ENCODE peak calls at places on chromosomes 4 and X, in nine cellular contexts. G, H, Z, Y, D, T, X, I and O are unnamed samples.

GRCh38 chr4:126851391-126851790 is 781.4 kb upstream of the INTU start:
- DNase-seq in G (no peak), H (no peak), Z (no peak), Y (no peak), D (no peak), T (no peak), X (no peak), I (no peak), O (no peak)

GRCh38 chr4:127997534-127998388 is 32.6 kb downstream of the ABHD18 start:
- DNase-seq in G (no peak), H (no peak), Z (peak), Y (no peak), D (no peak), T (no peak), X (peak), I (no peak), O (no peak)

GRCh38 chrX:25156323-25156722 is 140.6 kb upstream of the ARX start:
- DNase-seq in G (no peak), H (no peak), Z (no peak), Y (no peak), D (no peak), T (no peak), X (no peak), I (no peak), O (no peak)

GRCh38 chr4:133483600-133484246 is 334.6 kb downstream of the PCDH10 start:
- DNase-seq in G (no peak), H (no peak), Z (peak), Y (peak), D (no peak), T (no peak), X (peak), I (no peak), O (no peak)

GRCh38 chrX:22652596-22652995 is 347.2 kb upstream of the DDX53 start:
- DNase-seq in G (no peak), H (no peak), Z (peak), Y (no peak), D (no peak), T (peak), X (peak), I (no peak), O (no peak)

GRCh38 chr4:94995684-94996394 is 238.1 kb downstream of the BMPR1B start:
- DNase-seq in G (no peak), H (no peak), Z (peak), Y (no peak), D (no peak), T (no peak), X (peak), I (no peak), O (no peak)

GRCh38 chr4:181950372-181951127 is 292.7 kb upstream of the TENM3 start:
- DNase-seq in G (no peak), H (no peak), Z (no peak), Y (no peak), D (no peak), T (no peak), X (no peak), I (no peak), O (no peak)

GRCh38 chr4:129455462-129455861 is 359.5 kb downstream of the C4orf33 start:
- DNase-seq in G (no peak), H (no peak), Z (no peak), Y (no peak), D (no peak), T (no peak), X (no peak), I (no peak), O (no peak)

GRCh38 chr4:184583738-184584502 is 65.3 kb downstream of the CASP3 start:
- DNase-seq in G (no peak), H (no peak), Z (no peak), Y (no peak), D (no peak), T (no peak), X (no peak), I (no peak), O (no peak)

GRCh38 chr4:16443504-16444088 is 217.3 kb upstream of the TAPT1 start:
- DNase-seq in G (no peak), H (no peak), Z (peak), Y (peak), D (no peak), T (no peak), X (peak), I (no peak), O (no peak)

GRCh38 chr4:78337621-78338020 is 213.9 kb upstream of the ANXA3 start:
- DNase-seq in G (no peak), H (no peak), Z (no peak), Y (no peak), D (no peak), T (no peak), X (no peak), I (no peak), O (no peak)

GRCh38 chr4:20248155-20248558 is 3.5 kb upstream of the SLIT2 start:
- DNase-seq in G (no peak), H (no peak), Z (peak), Y (peak), D (no peak), T (no peak), X (peak), I (no peak), O (no peak)

GRCh38 chr4:128986019-128986418 is 107.3 kb downstream of the SCLT1 start:
- DNase-seq in G (no peak), H (no peak), Z (no peak), Y (no peak), D (no peak), T (no peak), X (no peak), I (no peak), O (no peak)

GRCh38 chr4:150656882-150657281 is 74.9 kb downstream of the MAB21L2 start:
- DNase-seq in G (no peak), H (no peak), Z (no peak), Y (no peak), D (no peak), T (no peak), X (no peak), I (no peak), O (no peak)

GRCh38 chrX:15973299-15973698 is 118.7 kb upstream of the AP1S2 start:
- DNase-seq in G (no peak), H (no peak), Z (peak), Y (peak), D (no peak), T (no peak), X (no peak), I (no peak), O (no peak)

GRCh38 chr4:105520819-105521790 is 31.3 kb upstream of the ARHGEF38 start:
- DNase-seq in G (no peak), H (no peak), Z (peak), Y (peak), D (no peak), T (peak), X (peak), I (peak), O (no peak)

GRCh38 chrX:29487214-29487613 is 728.1 kb upstream of the MAGEB2 start:
- DNase-seq in G (no peak), H (no peak), Z (no peak), Y (no peak), D (no peak), T (no peak), X (no peak), I (no peak), O (no peak)

GRCh38 chr4:80361329-80361900 is 25.9 kb downstream of the CFAP299 start:
- DNase-seq in G (no peak), H (no peak), Z (peak), Y (no peak), D (no peak), T (no peak), X (peak), I (no peak), O (no peak)

GRCh38 chr4:170138580-170139194 is 48.9 kb upstream of the AADAT start:
- DNase-seq in G (peak), H (peak), Z (peak), Y (peak), D (peak), T (peak), X (peak), I (peak), O (peak)

GRCh38 chr4:105473340-105474109 is at the start of gene PPA2:
- DNase-seq in G (peak), H (peak), Z (peak), Y (peak), D (peak), T (peak), X (peak), I (peak), O (peak)

GRCh38 chr4:13344216-13344615 is 139.9 kb downstream of the RAB28 start:
- DNase-seq in G (no peak), H (no peak), Z (no peak), Y (no peak), D (no peak), T (no peak), X (no peak), I (no peak), O (no peak)

GRCh38 chr4:145804134-145804533 is 124.2 kb downstream of the C4orf51 start:
- DNase-seq in G (no peak), H (no peak), Z (peak), Y (no peak), D (no peak), T (no peak), X (peak), I (no peak), O (no peak)

GRCh38 chr4:110163327-110164070 is 34.9 kb downstream of the ELOVL6 start:
- DNase-seq in G (no peak), H (no peak), Z (peak), Y (no peak), D (no peak), T (no peak), X (peak), I (no peak), O (no peak)

GRCh38 chr4:170090667-170091052 is 904 bp upstream of the AADAT start:
- DNase-seq in G (no peak), H (no peak), Z (peak), Y (no peak), D (no peak), T (no peak), X (no peak), I (no peak), O (no peak)

GRCh38 chr4:76690091-76690905 is 207.6 kb downstream of the SOWAHB start:
- DNase-seq in G (no peak), H (no peak), Z (no peak), Y (no peak), D (no peak), T (peak), X (peak), I (peak), O (no peak)

GRCh38 chr4:133775881-133776280 is 425.7 kb downstream of the PABPC4L start:
- DNase-seq in G (no peak), H (no peak), Z (peak), Y (no peak), D (no peak), T (no peak), X (peak), I (no peak), O (no peak)

GRCh38 chrX:75547783-75548182 is 24.9 kb upstream of the ZDHHC15 start:
- DNase-seq in G (no peak), H (no peak), Z (peak), Y (no peak), D (no peak), T (peak), X (peak), I (peak), O (no peak)

GRCh38 chr4:176548571-176548970 is 228.8 kb downstream of the SPCS3 start:
- DNase-seq in G (no peak), H (no peak), Z (no peak), Y (no peak), D (no peak), T (no peak), X (peak), I (no peak), O (no peak)

GRCh38 chrX:16610121-16610565 is 39.8 kb upstream of the S100G start:
- DNase-seq in G (no peak), H (no peak), Z (peak), Y (no peak), D (no peak), T (no peak), X (peak), I (no peak), O (no peak)

GRCh38 chrX:31036895-31037294 is 34.9 kb downstream of the FTHL17 start:
- DNase-seq in G (no peak), H (no peak), Z (peak), Y (peak), D (peak), T (peak), X (peak), I (no peak), O (peak)

GRCh38 chr4:33060873-33061542 is 2340.8 kb downstream of the PCDH7 start:
- DNase-seq in G (no peak), H (no peak), Z (peak), Y (peak), D (peak), T (peak), X (peak), I (peak), O (peak)

GRCh38 chrX:27575565-27575964 is 14.6 kb upstream of the DCAF8L2 start:
- DNase-seq in G (no peak), H (no peak), Z (peak), Y (no peak), D (no peak), T (no peak), X (peak), I (no peak), O (no peak)

GRCh38 chr4:81580346-81581013 is 108.8 kb upstream of the RASGEF1B start:
- DNase-seq in G (no peak), H (no peak), Z (no peak), Y (no peak), D (no peak), T (no peak), X (no peak), I (no peak), O (no peak)

GRCh38 chr4:127698789-127699200 is 31.4 kb upstream of the SLC25A31 start:
- DNase-seq in G (no peak), H (no peak), Z (peak), Y (no peak), D (no peak), T (no peak), X (peak), I (no peak), O (no peak)

GRCh38 chr4:70651864-70652506 is 14.3 kb downstream of the JCHAIN start:
- DNase-seq in G (no peak), H (no peak), Z (peak), Y (no peak), D (no peak), T (no peak), X (peak), I (peak), O (no peak)

GRCh38 chrX:148902581-148902980 is 402.2 kb downstream of the AFF2 start:
- DNase-seq in G (no peak), H (no peak), Z (no peak), Y (no peak), D (no peak), T (no peak), X (no peak), I (no peak), O (no peak)

GRCh38 chrX:1224954-1225353 is 12.5 kb upstream of the CRLF2 start:
- DNase-seq in G (no peak), H (no peak), Z (no peak), Y (no peak), D (no peak), T (no peak), X (no peak), I (no peak), O (no peak)

GRCh38 chr4:43757147-43757546 is 691.5 kb downstream of the KCTD8 start:
- DNase-seq in G (no peak), H (no peak), Z (peak), Y (no peak), D (no peak), T (no peak), X (no peak), I (no peak), O (no peak)

GRCh38 chr4:87073187-87073569 is 138.4 kb downstream of the AFF1 start:
- DNase-seq in G (no peak), H (no peak), Z (no peak), Y (no peak), D (no peak), T (no peak), X (no peak), I (no peak), O (no peak)

GRCh38 chrX:20664774-20665173 is 398.1 kb upstream of the RPS6KA3 start:
- DNase-seq in G (no peak), H (no peak), Z (no peak), Y (peak), D (peak), T (no peak), X (no peak), I (no peak), O (no peak)